ENCODE peak calls at places on chromosomes 5 and 9, in six cellular contexts. One of them, this sample, is unnamed.

GRCh38 chr5:127423173-127423798 is 94.2 kb upstream of the PRRC1 start:
- DNase-seq in AG09319: no peak
- DNase-seq in NCI-H748 treated with DMSO at 0.1 percent for 48 hours: no peak
- DNase-seq in transverse colon: no peak
- DNase-seq in SHP77: no peak
- DNase-seq in GM10248: peak
- DNase-seq in this sample: no peak

GRCh38 chr9:131733601-131734061 is 6.2 kb downstream of the RAPGEF1 start:
- DNase-seq in AG09319: peak
- DNase-seq in NCI-H748 treated with DMSO at 0.1 percent for 48 hours: no peak
- DNase-seq in transverse colon: peak
- DNase-seq in SHP77: peak
- DNase-seq in GM10248: no peak
- DNase-seq in this sample: peak

GRCh38 chr5:350355-350754 is 28.8 kb downstream of the AHRR start:
- DNase-seq in AG09319: no peak
- DNase-seq in NCI-H748 treated with DMSO at 0.1 percent for 48 hours: no peak
- DNase-seq in transverse colon: no peak
- DNase-seq in SHP77: no peak
- DNase-seq in GM10248: peak
- DNase-seq in this sample: no peak

GRCh38 chr9:38371495-38371894 is 21.0 kb upstream of the ALDH1B1 start:
- DNase-seq in AG09319: no peak
- DNase-seq in NCI-H748 treated with DMSO at 0.1 percent for 48 hours: no peak
- DNase-seq in transverse colon: peak
- DNase-seq in SHP77: peak
- DNase-seq in GM10248: peak
- DNase-seq in this sample: peak

GRCh38 chr5:120817044-120817985 is 353.2 kb downstream of the PRR16 start:
- DNase-seq in AG09319: no peak
- DNase-seq in NCI-H748 treated with DMSO at 0.1 percent for 48 hours: no peak
- DNase-seq in transverse colon: no peak
- DNase-seq in SHP77: no peak
- DNase-seq in GM10248: no peak
- DNase-seq in this sample: no peak

GRCh38 chr5:132008961-132009680 is 2.3 kb downstream of the ACSL6 start:
- DNase-seq in AG09319: no peak
- DNase-seq in NCI-H748 treated with DMSO at 0.1 percent for 48 hours: no peak
- DNase-seq in transverse colon: no peak
- DNase-seq in SHP77: no peak
- DNase-seq in GM10248: no peak
- DNase-seq in this sample: no peak

GRCh38 chr9:81213456-81213855 is 475.9 kb downstream of the TLE1 start:
- DNase-seq in AG09319: no peak
- DNase-seq in NCI-H748 treated with DMSO at 0.1 percent for 48 hours: no peak
- DNase-seq in transverse colon: no peak
- DNase-seq in SHP77: no peak
- DNase-seq in GM10248: no peak
- DNase-seq in this sample: no peak

GRCh38 chr5:15008476-15008875 is 136.9 kb upstream of the ANKH start:
- DNase-seq in AG09319: peak
- DNase-seq in NCI-H748 treated with DMSO at 0.1 percent for 48 hours: peak
- DNase-seq in transverse colon: peak
- DNase-seq in SHP77: peak
- DNase-seq in GM10248: no peak
- DNase-seq in this sample: peak

GRCh38 chr5:151924564-151925395 is at the start of gene GLRA1:
- DNase-seq in AG09319: no peak
- DNase-seq in NCI-H748 treated with DMSO at 0.1 percent for 48 hours: peak
- DNase-seq in transverse colon: peak
- DNase-seq in SHP77: no peak
- DNase-seq in GM10248: peak
- DNase-seq in this sample: no peak

GRCh38 chr9:78013924-78014323 is 17.7 kb downstream of the GNAQ start:
- DNase-seq in AG09319: no peak
- DNase-seq in NCI-H748 treated with DMSO at 0.1 percent for 48 hours: no peak
- DNase-seq in transverse colon: no peak
- DNase-seq in SHP77: no peak
- DNase-seq in GM10248: no peak
- DNase-seq in this sample: no peak

GRCh38 chr5:71769265-71769664 is 50.2 kb downstream of the CARTPT start:
- DNase-seq in AG09319: no peak
- DNase-seq in NCI-H748 treated with DMSO at 0.1 percent for 48 hours: no peak
- DNase-seq in transverse colon: no peak
- DNase-seq in SHP77: no peak
- DNase-seq in GM10248: no peak
- DNase-seq in this sample: no peak

GRCh38 chr5:122030251-122030650 is 47.8 kb downstream of the LOX start:
- DNase-seq in AG09319: no peak
- DNase-seq in NCI-H748 treated with DMSO at 0.1 percent for 48 hours: no peak
- DNase-seq in transverse colon: no peak
- DNase-seq in SHP77: no peak
- DNase-seq in GM10248: no peak
- DNase-seq in this sample: no peak

GRCh38 chr5:5288236-5288635 is 134.2 kb upstream of the ICE1 start:
- DNase-seq in AG09319: no peak
- DNase-seq in NCI-H748 treated with DMSO at 0.1 percent for 48 hours: no peak
- DNase-seq in transverse colon: no peak
- DNase-seq in SHP77: no peak
- DNase-seq in GM10248: no peak
- DNase-seq in this sample: no peak

GRCh38 chr9:70412678-70413426 is 1.6 kb downstream of the KLF9 start:
- DNase-seq in AG09319: peak
- DNase-seq in NCI-H748 treated with DMSO at 0.1 percent for 48 hours: peak
- DNase-seq in transverse colon: peak
- DNase-seq in SHP77: peak
- DNase-seq in GM10248: no peak
- DNase-seq in this sample: peak

GRCh38 chr5:150604010-150604409 is 36.5 kb upstream of the SYNPO start:
- DNase-seq in AG09319: no peak
- DNase-seq in NCI-H748 treated with DMSO at 0.1 percent for 48 hours: no peak
- DNase-seq in transverse colon: no peak
- DNase-seq in SHP77: no peak
- DNase-seq in GM10248: no peak
- DNase-seq in this sample: no peak

GRCh38 chr5:35598707-35599370 is 18.8 kb upstream of the SPEF2 start:
- DNase-seq in AG09319: no peak
- DNase-seq in NCI-H748 treated with DMSO at 0.1 percent for 48 hours: no peak
- DNase-seq in transverse colon: peak
- DNase-seq in SHP77: no peak
- DNase-seq in GM10248: no peak
- DNase-seq in this sample: peak

GRCh38 chr5:14299666-14300065 is 156.5 kb downstream of the TRIO start:
- DNase-seq in AG09319: no peak
- DNase-seq in NCI-H748 treated with DMSO at 0.1 percent for 48 hours: no peak
- DNase-seq in transverse colon: no peak
- DNase-seq in SHP77: no peak
- DNase-seq in GM10248: no peak
- DNase-seq in this sample: no peak

GRCh38 chr5:151682751-151683331 is 3.9 kb downstream of the SPARC start:
- DNase-seq in AG09319: no peak
- DNase-seq in NCI-H748 treated with DMSO at 0.1 percent for 48 hours: no peak
- DNase-seq in transverse colon: no peak
- DNase-seq in SHP77: no peak
- DNase-seq in GM10248: no peak
- DNase-seq in this sample: no peak

GRCh38 chr9:92138157-92138959 is 23.1 kb upstream of the SPTLC1 start:
- DNase-seq in AG09319: no peak
- DNase-seq in NCI-H748 treated with DMSO at 0.1 percent for 48 hours: peak
- DNase-seq in transverse colon: peak
- DNase-seq in SHP77: peak
- DNase-seq in GM10248: peak
- DNase-seq in this sample: peak

GRCh38 chr5:5702934-5703333 is 280.5 kb downstream of the ICE1 start:
- DNase-seq in AG09319: no peak
- DNase-seq in NCI-H748 treated with DMSO at 0.1 percent for 48 hours: no peak
- DNase-seq in transverse colon: no peak
- DNase-seq in SHP77: no peak
- DNase-seq in GM10248: no peak
- DNase-seq in this sample: no peak

GRCh38 chr9:99052849-99053715 is 51.8 kb upstream of the TGFBR1 start:
- DNase-seq in AG09319: no peak
- DNase-seq in NCI-H748 treated with DMSO at 0.1 percent for 48 hours: no peak
- DNase-seq in transverse colon: no peak
- DNase-seq in SHP77: no peak
- DNase-seq in GM10248: no peak
- DNase-seq in this sample: no peak

GRCh38 chr9:87840126-87840525 is 42.6 kb upstream of the SPATA31E1 start:
- DNase-seq in AG09319: no peak
- DNase-seq in NCI-H748 treated with DMSO at 0.1 percent for 48 hours: no peak
- DNase-seq in transverse colon: no peak
- DNase-seq in SHP77: no peak
- DNase-seq in GM10248: no peak
- DNase-seq in this sample: no peak

GRCh38 chr9:15308511-15308910 is 1.5 kb upstream of the TTC39B start:
- DNase-seq in AG09319: no peak
- DNase-seq in NCI-H748 treated with DMSO at 0.1 percent for 48 hours: no peak
- DNase-seq in transverse colon: no peak
- DNase-seq in SHP77: no peak
- DNase-seq in GM10248: no peak
- DNase-seq in this sample: no peak

GRCh38 chr9:127500862-127501261 is 49.6 kb downstream of the LRSAM1 start:
- DNase-seq in AG09319: no peak
- DNase-seq in NCI-H748 treated with DMSO at 0.1 percent for 48 hours: no peak
- DNase-seq in transverse colon: no peak
- DNase-seq in SHP77: no peak
- DNase-seq in GM10248: no peak
- DNase-seq in this sample: no peak

GRCh38 chr9:129868571-129869486 is 33.6 kb downstream of the USP20 start:
- DNase-seq in AG09319: no peak
- DNase-seq in NCI-H748 treated with DMSO at 0.1 percent for 48 hours: no peak
- DNase-seq in transverse colon: peak
- DNase-seq in SHP77: no peak
- DNase-seq in GM10248: no peak
- DNase-seq in this sample: peak

GRCh38 chr5:76363385-76364261 is 39.5 kb upstream of the IQGAP2 start:
- DNase-seq in AG09319: no peak
- DNase-seq in NCI-H748 treated with DMSO at 0.1 percent for 48 hours: no peak
- DNase-seq in transverse colon: peak
- DNase-seq in SHP77: no peak
- DNase-seq in GM10248: no peak
- DNase-seq in this sample: peak

GRCh38 chr9:91162784-91163440 is 198.8 kb downstream of the AUH start:
- DNase-seq in AG09319: no peak
- DNase-seq in NCI-H748 treated with DMSO at 0.1 percent for 48 hours: no peak
- DNase-seq in transverse colon: peak
- DNase-seq in SHP77: no peak
- DNase-seq in GM10248: peak
- DNase-seq in this sample: peak

GRCh38 chr9:15227491-15227890 is 79.5 kb downstream of the TTC39B start:
- DNase-seq in AG09319: no peak
- DNase-seq in NCI-H748 treated with DMSO at 0.1 percent for 48 hours: no peak
- DNase-seq in transverse colon: no peak
- DNase-seq in SHP77: no peak
- DNase-seq in GM10248: no peak
- DNase-seq in this sample: no peak

GRCh38 chr9:130255638-130255930 is 10.0 kb upstream of the HMCN2 start:
- DNase-seq in AG09319: no peak
- DNase-seq in NCI-H748 treated with DMSO at 0.1 percent for 48 hours: no peak
- DNase-seq in transverse colon: no peak
- DNase-seq in SHP77: no peak
- DNase-seq in GM10248: no peak
- DNase-seq in this sample: no peak

GRCh38 chr9:95947118-95947517 is 71.6 kb downstream of the ERCC6L2 start:
- DNase-seq in AG09319: no peak
- DNase-seq in NCI-H748 treated with DMSO at 0.1 percent for 48 hours: no peak
- DNase-seq in transverse colon: no peak
- DNase-seq in SHP77: no peak
- DNase-seq in GM10248: no peak
- DNase-seq in this sample: peak

GRCh38 chr9:86406366-86406765 is 52.2 kb upstream of the TUT7 start:
- DNase-seq in AG09319: no peak
- DNase-seq in NCI-H748 treated with DMSO at 0.1 percent for 48 hours: no peak
- DNase-seq in transverse colon: no peak
- DNase-seq in SHP77: no peak
- DNase-seq in GM10248: no peak
- DNase-seq in this sample: no peak

GRCh38 chr5:86665984-86666760 is 48.4 kb downstream of the COX7C start:
- DNase-seq in AG09319: no peak
- DNase-seq in NCI-H748 treated with DMSO at 0.1 percent for 48 hours: no peak
- DNase-seq in transverse colon: peak
- DNase-seq in SHP77: no peak
- DNase-seq in GM10248: no peak
- DNase-seq in this sample: no peak

GRCh38 chr5:88140396-88140862 is 128.2 kb downstream of the TMEM161B start:
- DNase-seq in AG09319: no peak
- DNase-seq in NCI-H748 treated with DMSO at 0.1 percent for 48 hours: no peak
- DNase-seq in transverse colon: no peak
- DNase-seq in SHP77: no peak
- DNase-seq in GM10248: no peak
- DNase-seq in this sample: no peak

GRCh38 chr5:158175664-158176507 is 316.9 kb upstream of the CLINT1 start:
- DNase-seq in AG09319: no peak
- DNase-seq in NCI-H748 treated with DMSO at 0.1 percent for 48 hours: no peak
- DNase-seq in transverse colon: peak
- DNase-seq in SHP77: no peak
- DNase-seq in GM10248: no peak
- DNase-seq in this sample: peak

GRCh38 chr9:127005770-127006314 is 91.3 kb downstream of the RALGPS1 start:
- DNase-seq in AG09319: no peak
- DNase-seq in NCI-H748 treated with DMSO at 0.1 percent for 48 hours: no peak
- DNase-seq in transverse colon: no peak
- DNase-seq in SHP77: no peak
- DNase-seq in GM10248: no peak
- DNase-seq in this sample: no peak

GRCh38 chr5:111068208-111068607 is 3.3 kb upstream of the TSLP start:
- DNase-seq in AG09319: no peak
- DNase-seq in NCI-H748 treated with DMSO at 0.1 percent for 48 hours: no peak
- DNase-seq in transverse colon: no peak
- DNase-seq in SHP77: no peak
- DNase-seq in GM10248: no peak
- DNase-seq in this sample: no peak